ENCODE peak calls at places on chromosomes 16 and 17, in five cellular contexts. One of them, this sample, is unnamed.

GRCh38 chr17:57523926-57524634 is 221.0 kb downstream of the CCDC182 start:
- DNase-seq in effector CD4-positive, alpha-beta T cell: no peak
- DNase-seq in spleen: no peak
- DNase-seq in central memory CD8-positive, alpha-beta T cell: no peak
- DNase-seq in uterus: no peak
- DNase-seq in this sample: no peak

GRCh38 chr16:67449328-67449727 is 18.4 kb downstream of the HSD11B2 start:
- DNase-seq in effector CD4-positive, alpha-beta T cell: no peak
- DNase-seq in spleen: no peak
- DNase-seq in central memory CD8-positive, alpha-beta T cell: no peak
- DNase-seq in uterus: no peak
- DNase-seq in this sample: no peak

GRCh38 chr16:50326835-50327465 is 41.8 kb downstream of the BRD7 start:
- DNase-seq in effector CD4-positive, alpha-beta T cell: peak; percentile 58
- DNase-seq in spleen: no peak
- DNase-seq in central memory CD8-positive, alpha-beta T cell: peak; percentile 76
- DNase-seq in uterus: no peak
- DNase-seq in this sample: peak; percentile 26

GRCh38 chr17:28867276-28867675 is 12.5 kb downstream of the ERAL1 start:
- DNase-seq in effector CD4-positive, alpha-beta T cell: no peak
- DNase-seq in spleen: no peak
- DNase-seq in central memory CD8-positive, alpha-beta T cell: no peak
- DNase-seq in uterus: no peak
- DNase-seq in this sample: no peak

GRCh38 chr16:85897384-85897783 is 1.6 kb upstream of the IRF8 start:
- DNase-seq in effector CD4-positive, alpha-beta T cell: no peak
- DNase-seq in spleen: no peak
- DNase-seq in central memory CD8-positive, alpha-beta T cell: no peak
- DNase-seq in uterus: no peak
- DNase-seq in this sample: no peak

GRCh38 chr16:78628526-78628925 is 529.1 kb downstream of the WWOX start:
- DNase-seq in effector CD4-positive, alpha-beta T cell: no peak
- DNase-seq in spleen: no peak
- DNase-seq in central memory CD8-positive, alpha-beta T cell: no peak
- DNase-seq in uterus: no peak
- DNase-seq in this sample: no peak

GRCh38 chr16:65769055-65769465 is 597.4 kb upstream of the CDH5 start:
- DNase-seq in effector CD4-positive, alpha-beta T cell: no peak
- DNase-seq in spleen: no peak
- DNase-seq in central memory CD8-positive, alpha-beta T cell: no peak
- DNase-seq in uterus: no peak
- DNase-seq in this sample: no peak

GRCh38 chr17:38742431-38743308 is 5.5 kb downstream of the PCGF2 start:
- DNase-seq in effector CD4-positive, alpha-beta T cell: no peak
- DNase-seq in spleen: peak; percentile 58
- DNase-seq in central memory CD8-positive, alpha-beta T cell: no peak
- DNase-seq in uterus: peak; percentile 83
- DNase-seq in this sample: no peak

This sample was measured in lower leg skin.